ENCODE peak calls at places on chromosomes 13 and 19, in six cellular contexts. D is HCT116, K is H1, G is K562, X is GM12878, W is HepG2. P is an unnamed sample.

GRCh38 chr19:1847348-1847683 is 967 bp downstream of the REXO1 start:
- DNase-seq in D (no peak), K (no peak), G (no peak), X (no peak), W (no peak), P (no peak)

GRCh38 chr19:45681391-45682015 is 10.2 kb downstream of the SNRPD2 start:
- DNase-seq in D (peak), K (no peak), G (peak), X (no peak), W (peak), P (peak)

GRCh38 chr13:113528101-113528797 is 37.7 kb upstream of the DCUN1D2 start:
- DNase-seq in D (no peak), K (no peak), G (no peak), X (no peak), W (no peak), P (no peak)

GRCh38 chr13:30453727-30454126 is 12.0 kb downstream of the HMGB1 start:
- DNase-seq in D (no peak), K (no peak), G (no peak), X (no peak), W (no peak), P (no peak)

GRCh38 chr19:1211494-1212234 is 6.1 kb downstream of the STK11 start:
- DNase-seq in D (no peak), K (no peak), G (no peak), X (no peak), W (no peak), P (no peak)

GRCh38 chr19:4294389-4294788 is 7.8 kb downstream of the TMIGD2 start:
- DNase-seq in D (no peak), K (no peak), G (no peak), X (no peak), W (no peak), P (no peak)

GRCh38 chr13:111153279-111153976 is 38.3 kb downstream of the ARHGEF7 start:
- DNase-seq in D (peak), K (peak), G (peak), X (no peak), W (peak), P (peak)

GRCh38 chr19:45059258-45059965 is 16.9 kb downstream of the ZNF296 start:
- DNase-seq in D (peak), K (no peak), G (peak), X (no peak), W (peak), P (no peak)

GRCh38 chr19:48102870-48103751 is 7.5 kb downstream of the PLA2G4C start:
- DNase-seq in D (peak), K (no peak), G (peak), X (no peak), W (peak), P (peak)

GRCh38 chr19:6551607-6552450 is 21.0 kb downstream of the TNFSF9 start:
- DNase-seq in D (no peak), K (no peak), G (peak), X (no peak), W (peak), P (peak)

GRCh38 chr19:38684862-38685665 is 37.6 kb downstream of the ACTN4 start:
- DNase-seq in D (no peak), K (no peak), G (no peak), X (no peak), W (no peak), P (no peak)

GRCh38 chr13:71603255-71603654 is 263.7 kb downstream of the DACH1 start:
- DNase-seq in D (no peak), K (no peak), G (no peak), X (no peak), W (no peak), P (no peak)

GRCh38 chr13:41137241-41137640 is 4.6 kb upstream of the KBTBD6 start:
- DNase-seq in D (no peak), K (no peak), G (no peak), X (no peak), W (no peak), P (no peak)

GRCh38 chr19:6417713-6418561 is 6.7 kb downstream of the KHSRP start:
- DNase-seq in D (no peak), K (no peak), G (no peak), X (no peak), W (no peak), P (no peak)

GRCh38 chr19:1066748-1067340 is at the start of gene ARHGAP45:
- DNase-seq in D (no peak), K (no peak), G (peak), X (no peak), W (no peak), P (no peak)

GRCh38 chr19:38647368-38647965 is at the start of gene ACTN4:
- DNase-seq in D (peak), K (peak), G (peak), X (peak), W (peak), P (peak)

GRCh38 chr19:35513231-35513974 is at the start of gene DMKN:
- DNase-seq in D (peak), K (no peak), G (peak), X (no peak), W (peak), P (no peak)

GRCh38 chr13:109971006-109971744 is 184.8 kb upstream of the IRS2 start:
- DNase-seq in D (no peak), K (no peak), G (no peak), X (no peak), W (no peak), P (no peak)

GRCh38 chr13:90974249-90974954 is 373.1 kb upstream of the MIR17HG start:
- DNase-seq in D (no peak), K (no peak), G (no peak), X (no peak), W (no peak), P (peak)

GRCh38 chr19:7515471-7516226 is at the start of gene ZNF358:
- DNase-seq in D (no peak), K (no peak), G (peak), X (no peak), W (peak), P (no peak)

GRCh38 chr13:113110048-113110851 is 4.7 kb downstream of the F7 start:
- DNase-seq in D (no peak), K (no peak), G (no peak), X (no peak), W (no peak), P (no peak)

GRCh38 chr13:113835461-113836274 is 28.2 kb downstream of the GAS6 start:
- DNase-seq in D (no peak), K (no peak), G (no peak), X (no peak), W (no peak), P (no peak)

GRCh38 chr13:49569993-49570689 is 15.2 kb downstream of the RCBTB1 start:
- DNase-seq in D (no peak), K (no peak), G (no peak), X (no peak), W (no peak), P (no peak)

GRCh38 chr13:94119360-94119936 is 360.0 kb downstream of the DCT start:
- DNase-seq in D (no peak), K (no peak), G (no peak), X (no peak), W (peak), P (no peak)

GRCh38 chr13:33280923-33281322 is 4.6 kb downstream of the STARD13 start:
- DNase-seq in D (no peak), K (no peak), G (no peak), X (no peak), W (no peak), P (no peak)

GRCh38 chr19:41889896-41890295 is 6.9 kb downstream of the ARHGEF1 start:
- DNase-seq in D (no peak), K (no peak), G (no peak), X (no peak), W (no peak), P (no peak)

GRCh38 chr19:41887711-41888382 is 4.9 kb downstream of the ARHGEF1 start:
- DNase-seq in D (peak), K (peak), G (no peak), X (no peak), W (peak), P (peak)

GRCh38 chr19:41886761-41887710 is 4.1 kb downstream of the ARHGEF1 start:
- DNase-seq in D (no peak), K (no peak), G (no peak), X (no peak), W (no peak), P (no peak)

GRCh38 chr19:41892173-41892902 is 9.4 kb downstream of the ARHGEF1 start:
- DNase-seq in D (no peak), K (no peak), G (no peak), X (no peak), W (no peak), P (no peak)

DNA sequence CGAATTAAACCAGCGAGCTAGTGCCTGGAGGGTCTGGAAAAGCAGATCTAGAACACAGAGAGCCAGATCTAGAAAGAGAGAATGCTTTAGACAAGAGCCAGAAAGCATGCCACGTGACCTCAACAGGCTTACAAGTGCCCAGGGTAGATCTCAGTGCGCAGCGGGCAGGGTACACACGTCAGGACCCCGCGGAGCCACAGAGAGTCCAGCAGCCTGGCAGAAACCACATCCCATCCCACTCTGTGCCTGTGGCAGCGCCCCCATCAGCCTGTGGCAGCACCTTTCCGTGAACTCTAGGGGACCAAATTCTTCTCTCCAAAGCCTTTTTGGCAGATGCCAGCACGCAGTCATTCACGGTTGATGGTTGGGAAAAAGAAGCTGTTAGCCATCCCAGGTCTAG is 5.9 kb downstream of the ARHGEF1 start:
- DNase-seq in D (no peak), K (no peak), G (no peak), X (no peak), W (no peak), P (no peak)
- TF ChIP-seq ZNF274 in D (no peak), K (no peak), G (no peak), X (no peak), W (no peak), P (no peak)

GRCh38 chr19:34345934-34346333 is 19.1 kb upstream of the GPI start:
- DNase-seq in D (peak), K (peak), G (peak), X (no peak), W (peak), P (peak)
- TF ChIP-seq ZNF274 in D (no peak), K (no peak), G (no peak), X (no peak), W (no peak), P (no peak)

DNA sequence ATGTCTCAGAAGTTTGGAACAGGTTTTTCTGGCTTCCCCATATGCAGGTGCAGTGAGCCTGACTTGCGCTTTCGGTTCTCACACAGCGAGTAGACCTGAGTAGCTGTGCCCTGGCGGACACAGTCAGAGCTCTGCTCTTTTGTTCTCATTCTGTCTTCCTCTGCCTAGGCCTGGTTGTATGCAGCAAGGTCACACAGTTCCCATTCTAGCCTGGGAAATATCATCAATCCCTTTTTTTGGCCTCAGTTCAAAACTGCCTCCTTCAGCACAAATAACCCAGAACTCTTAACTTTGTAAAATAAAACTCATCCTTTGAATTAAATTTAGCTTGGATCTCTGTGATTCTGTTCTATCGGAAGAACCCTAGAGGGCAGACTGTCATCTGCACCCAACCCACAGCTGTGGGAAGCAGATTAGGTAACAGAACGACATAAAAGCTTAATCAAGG is 10.2 kb downstream of the OXGR1 start:
- DNase-seq in D (no peak), K (no peak), G (peak), X (peak), W (no peak), P (no peak)
- TF ChIP-seq ZNF274 in D (no peak), K (no peak), G (no peak), X (no peak), W (no peak), P (no peak)

GRCh38 chr19:29666634-29667389 is 1.6 kb downstream of the PLEKHF1 start:
- DNase-seq in D (no peak), K (no peak), G (peak), X (no peak), W (peak), P (no peak)
- TF ChIP-seq ZNF274 in D (no peak), K (no peak), G (no peak), X (no peak), W (no peak), P (no peak)

GRCh38 chr13:21556051-21556450 is 47.9 kb downstream of the MICU2 start:
- DNase-seq in D (no peak), K (no peak), G (no peak), X (no peak), W (no peak), P (no peak)

DNA sequence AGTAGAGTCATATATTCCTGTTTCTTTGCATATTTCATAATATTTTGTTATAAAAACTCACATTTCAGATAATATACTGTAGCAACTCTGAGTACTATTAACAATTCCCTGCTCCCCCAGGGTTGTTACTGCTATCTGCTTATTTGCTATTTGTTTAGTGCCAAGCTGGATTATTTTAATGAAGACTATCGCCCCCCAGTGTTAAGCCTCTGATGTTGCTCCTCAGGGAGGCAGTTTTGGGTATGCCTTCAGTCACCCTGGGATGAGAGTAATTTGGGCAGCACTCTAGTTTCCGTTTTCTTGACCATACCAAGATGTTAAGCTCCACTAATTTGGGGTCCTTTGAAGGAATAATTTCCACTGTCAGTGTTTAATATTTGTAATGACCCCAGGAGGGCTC is 46.0 kb downstream of the MICU2 start:
- DNase-seq in D (peak), K (peak), G (peak), X (no peak), W (peak), P (peak)
- TF ChIP-seq ZNF274 in D (no peak), K (no peak), G (no peak), X (no peak), W (no peak), P (no peak)

GRCh38 chr13:100363351-100363750 is 225.2 kb downstream of the GGACT start:
- DNase-seq in D (peak), K (no peak), G (no peak), X (no peak), W (no peak), P (no peak)
- TF ChIP-seq ZNF274 in D (no peak), K (no peak), G (no peak), X (no peak), W (no peak), P (no peak)